ENCODE peak calls at places on chromosomes 13 and 19, in seven cellular contexts. X is mammary epithelial cell, N is esophagus squamous epithelium, Z is cardiac muscle cell, Y is ovary, M is adipocyte, L is PC-9. J is an unnamed sample.

GRCh38 chr13:32731576-32731975 is 145.3 kb downstream of the PDS5B start:
- DNase-seq in X (peak; percentile 27), N (no peak), Z (no peak), Y (no peak), M (no peak), L (no peak), J (no peak)

GRCh38 chr19:30651691-30652090 is 279.5 kb downstream of the ZNF536 start:
- DNase-seq in X (no peak), N (no peak), Z (no peak), Y (no peak), M (no peak), L (no peak), J (no peak)

GRCh38 chr19:5907216-5907615 is 2.5 kb downstream of the VMAC start:
- DNase-seq in X (no peak), N (no peak), Z (no peak), Y (no peak), M (no peak), L (no peak), J (no peak)

GRCh38 chr13:101575591-101575990 is 123.1 kb downstream of the ITGBL1 start:
- DNase-seq in X (peak; percentile 12), N (no peak), Z (no peak), Y (no peak), M (peak; percentile 27), L (peak; percentile 31), J (no peak)

GRCh38 chr13:92682832-92683517 is 543.6 kb upstream of the GPC6 start:
- DNase-seq in X (no peak), N (no peak), Z (no peak), Y (no peak), M (no peak), L (no peak), J (no peak)

GRCh38 chr13:90696656-90697055 is 650.8 kb upstream of the MIR17HG start:
- DNase-seq in X (peak; percentile 16), N (no peak), Z (no peak), Y (no peak), M (no peak), L (no peak), J (no peak)

GRCh38 chr19:6616011-6616410 is 25.1 kb upstream of the CD70 start:
- DNase-seq in X (peak; percentile 91), N (no peak), Z (no peak), Y (no peak), M (peak; percentile 4), L (no peak), J (no peak)

GRCh38 chr19:58055483-58055874 is 3.6 kb upstream of the ZNF135 start:
- DNase-seq in X (no peak), N (no peak), Z (no peak), Y (no peak), M (no peak), L (no peak), J (no peak)

GRCh38 chr13:51125495-51126226 is 14.6 kb upstream of the C13orf42 start:
- DNase-seq in X (peak; percentile 22), N (no peak), Z (peak; percentile 78), Y (no peak), M (peak; percentile 72), L (peak; percentile 41), J (peak; percentile 20)

GRCh38 chr13:59476376-59476775 is 687.4 kb downstream of the DIAPH3 start:
- DNase-seq in X (no peak), N (no peak), Z (no peak), Y (no peak), M (no peak), L (no peak), J (no peak)

GRCh38 chr13:51271008-51271407 is 48.8 kb downstream of the FAM124A start:
- DNase-seq in X (no peak), N (no peak), Z (no peak), Y (no peak), M (no peak), L (no peak), J (no peak)

GRCh38 chr19:751501-752341 is 809 bp downstream of the MISP start:
- DNase-seq in X (peak; percentile 79), N (no peak), Z (no peak), Y (no peak), M (peak; percentile 85), L (peak; percentile 77), J (no peak)
- H3K9me3 ChIP-seq in X (peaks cover 8% of the 10 kb centered on the region), N (no peaks in the 10 kb centered on the region), Z (no peaks in the 10 kb centered on the region), Y (no peaks in the 10 kb centered on the region), M (peaks cover 7% of the 10 kb centered on the region), L (no peaks in the 10 kb centered on the region), J (no peaks in the 10 kb centered on the region)

DNA sequence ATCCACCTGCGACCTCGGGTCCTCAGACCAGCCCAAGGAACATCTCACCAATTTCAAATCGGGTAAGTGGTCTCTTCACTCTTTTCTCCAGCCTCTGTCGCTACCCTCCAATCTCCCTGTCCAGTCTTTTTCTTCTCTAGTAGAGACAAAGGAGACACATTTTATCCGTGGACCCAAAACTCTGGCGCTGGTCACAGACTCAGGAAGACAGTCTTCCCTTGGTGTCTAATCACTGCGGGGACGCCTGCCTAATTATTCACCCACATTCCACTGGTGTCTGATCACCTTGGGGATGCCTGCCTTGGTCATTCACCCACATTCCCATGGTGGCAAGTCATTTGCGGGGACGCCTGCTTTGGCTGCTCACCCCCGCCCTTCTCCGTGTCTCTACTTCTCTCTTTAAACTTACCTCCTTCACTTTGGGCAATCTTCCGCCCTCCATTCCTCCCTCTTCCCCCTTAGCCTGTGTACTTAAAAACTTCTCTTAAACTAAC is 13.9 kb upstream of the OR10H1 start:
- DNase-seq in X (peak; percentile 27), N (no peak), Z (no peak), Y (no peak), M (no peak), L (peak; percentile 71), J (no peak)
- H3K9me3 ChIP-seq in X (no peaks in the 10 kb centered on the region), N (no peaks in the 10 kb centered on the region), Z (no peaks in the 10 kb centered on the region), Y (no peaks in the 10 kb centered on the region), M (no peaks in the 10 kb centered on the region), L (no peaks in the 10 kb centered on the region), J (no peaks in the 10 kb centered on the region)

GRCh38 chr13:48265217-48265815 is 32.3 kb downstream of the ITM2B start:
- DNase-seq in X (no peak), N (no peak), Z (no peak), Y (no peak), M (no peak), L (no peak), J (no peak)
- H3K9me3 ChIP-seq in X (no peaks in the 10 kb centered on the region), N (no peaks in the 10 kb centered on the region), Z (no peaks in the 10 kb centered on the region), Y (no peaks in the 10 kb centered on the region), M (no peaks in the 10 kb centered on the region), L (no peaks in the 10 kb centered on the region), J (no peaks in the 10 kb centered on the region)

DNA sequence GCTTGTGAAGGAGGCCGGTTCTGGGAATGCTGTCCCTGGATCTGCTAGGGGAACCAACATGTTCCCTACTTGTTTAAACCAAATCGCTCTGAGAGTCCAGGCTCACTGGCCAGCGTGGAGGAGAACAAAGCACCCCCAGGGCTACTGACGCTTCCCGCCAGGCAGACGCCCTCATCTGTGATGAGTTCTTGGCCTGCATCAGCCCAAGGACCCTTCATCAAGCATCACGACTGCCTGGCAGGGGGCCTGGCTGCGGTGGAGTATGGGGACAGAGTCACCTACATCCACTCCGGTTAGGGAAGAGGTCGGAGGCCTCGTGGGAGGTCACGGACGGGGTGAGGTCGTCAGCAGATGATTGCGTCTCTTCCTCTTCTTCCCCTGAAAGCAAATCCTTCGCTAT is 17.7 kb downstream of the MIER2 start:
- DNase-seq in X (no peak), N (no peak), Z (no peak), Y (no peak), M (no peak), L (no peak), J (no peak)
- H3K9me3 ChIP-seq in X (peaks cover 19% of the 10 kb centered on the region), N (no peaks in the 10 kb centered on the region), Z (no peaks in the 10 kb centered on the region), Y (no peaks in the 10 kb centered on the region), M (no peaks in the 10 kb centered on the region), L (no peaks in the 10 kb centered on the region), J (no peaks in the 10 kb centered on the region)

GRCh38 chr19:57034544-57034943 is 85.2 kb upstream of the USP29 start:
- DNase-seq in X (no peak), N (no peak), Z (no peak), Y (no peak), M (no peak), L (no peak), J (no peak)
- H3K9me3 ChIP-seq in X (peaks cover 11% of the 10 kb centered on the region), N (no peaks in the 10 kb centered on the region), Z (no peaks in the 10 kb centered on the region), Y (no peaks in the 10 kb centered on the region), M (peaks cover 8% of the 10 kb centered on the region), L (no peaks in the 10 kb centered on the region), J (no peaks in the 10 kb centered on the region)

DNA sequence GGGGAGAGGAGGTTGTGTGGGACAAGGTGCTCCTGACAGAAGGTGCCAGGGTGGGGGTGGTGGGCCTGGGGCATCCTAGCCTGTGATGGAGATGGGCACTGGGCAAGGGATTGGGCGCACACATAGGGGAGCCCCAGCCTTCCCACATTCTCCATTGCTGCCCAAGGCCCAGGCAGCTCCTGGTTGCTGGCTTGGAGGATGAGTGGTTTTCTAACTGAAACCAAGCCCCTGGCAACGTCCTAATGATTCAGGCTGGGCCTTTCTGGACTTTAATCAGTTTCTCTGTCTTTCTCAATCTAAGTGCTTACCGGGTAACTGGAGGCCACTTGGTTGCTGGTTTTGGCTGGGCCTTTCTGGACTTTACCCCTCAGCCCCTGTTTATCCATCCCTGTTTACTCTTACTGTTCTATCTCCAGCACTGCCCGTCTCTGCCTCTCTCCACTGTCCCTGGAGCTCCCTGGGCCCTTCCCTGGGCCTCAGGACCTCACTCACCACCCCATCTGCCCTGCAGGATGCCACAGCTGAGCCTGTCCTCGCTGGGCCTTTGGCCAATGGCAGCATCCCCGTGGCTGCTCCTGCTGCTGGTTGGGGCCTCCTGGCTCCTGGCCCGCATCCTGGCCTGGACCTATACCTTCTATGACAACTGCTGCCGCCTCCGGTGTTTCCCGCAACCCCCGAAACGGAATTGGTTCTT is 354 bp downstream of the CYP4F3 start:
- DNase-seq in X (peak; percentile 56), N (no peak), Z (no peak), Y (no peak), M (no peak), L (no peak), J (no peak)
- H3K9me3 ChIP-seq in X (no peaks in the 10 kb centered on the region), N (no peaks in the 10 kb centered on the region), Z (peaks cover 3% of the 10 kb centered on the region), Y (no peaks in the 10 kb centered on the region), M (no peaks in the 10 kb centered on the region), L (no peaks in the 10 kb centered on the region), J (no peaks in the 10 kb centered on the region)